ENCODE peak calls at places on chromosomes 4 and X, in six cellular contexts. D, R, X, U, Q and S are unnamed samples.
A peak's percentile ranks its signal among the peaks of the same experiment; 100 is the strongest.

GRCh38 chrX:136496359-136496767 is 1.0 kb upstream of the HTATSF1 start:
- DNase-seq in U (no peak), D (no peak), R (no peak), Q (no peak), X (no peak), S (no peak)

GRCh38 chrX:23383411-23383810 is 48.8 kb downstream of the PTCHD1 start:
- DNase-seq in D (no peak), U (no peak), X (no peak), Q (no peak), R (no peak), S (no peak)

GRCh38 chrX:150127216-150127615 is 188.9 kb upstream of the EOLA2 start:
- DNase-seq in X (no peak), U (no peak), Q (no peak), R (no peak), D (no peak), S (no peak)

GRCh38 chrX:123310112-123310511 is 126.0 kb downstream of the GRIA3 start:
- DNase-seq in Q (no peak), X (no peak), D (no peak), U (no peak), R (no peak), S (no peak)

GRCh38 chrX:7145454-7145853 is 2.1 kb upstream of the STS start:
- DNase-seq in X (no peak), Q (no peak), U (peak; percentile 1), R (no peak), D (no peak), S (no peak)

GRCh38 chr4:82528074-82528473 is 33.7 kb downstream of the TMEM150C start:
- DNase-seq in R (no peak), U (no peak), X (no peak), D (no peak), Q (no peak), S (no peak)

GRCh38 chr4:110198472-110199419 is at the start of gene ELOVL6:
- DNase-seq in Q (peak; percentile 94), U (peak; percentile 50), X (no peak), R (peak; percentile 54), D (peak; percentile 63), S (no peak)

GRCh38 chr4:110270492-110271197 is 72.2 kb upstream of the ELOVL6 start:
- DNase-seq in Q (no peak), R (no peak), U (no peak), D (no peak), X (no peak), S (no peak)

GRCh38 chrX:112941209-112941788 is 100.7 kb upstream of the AMOT start:
- DNase-seq in R (no peak), Q (no peak), X (no peak), D (no peak), U (no peak), S (no peak)

GRCh38 chrX:129403974-129404669 is 119.2 kb downstream of the SMARCA1 start:
- DNase-seq in Q (no peak), R (no peak), D (no peak), U (no peak), X (no peak), S (no peak)

DNA sequence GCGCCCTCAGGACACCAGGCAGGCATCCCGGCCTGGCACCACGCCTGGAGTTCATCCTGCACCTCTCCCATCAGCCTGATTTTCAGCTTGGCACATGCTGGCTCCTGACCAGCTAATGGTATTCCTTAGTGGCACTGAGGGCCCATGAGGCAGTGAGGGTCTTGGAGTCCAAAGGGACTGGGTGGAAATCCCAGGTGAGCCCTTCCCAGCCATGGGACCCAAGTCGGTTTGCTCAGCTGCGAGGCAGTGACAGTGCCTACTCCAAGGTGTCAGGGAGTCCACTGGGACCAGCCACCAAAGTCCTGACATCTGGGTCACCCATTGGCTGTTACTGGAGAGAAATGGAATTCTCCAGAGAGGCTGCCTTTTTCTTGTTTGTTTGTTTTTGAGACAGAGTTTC is 4.9 kb downstream of the SSR4 start:
- DNase-seq in D (no peak), X (no peak), U (no peak), R (no peak), Q (no peak), S (no peak)
- H3K9me3 ChIP-seq in D (no peaks in the 10 kb centered on the region), X (no peaks in the 10 kb centered on the region), U (no peaks in the 10 kb centered on the region), R (no peaks in the 10 kb centered on the region), Q (no peaks in the 10 kb centered on the region), S (no peaks in the 10 kb centered on the region)

GRCh38 chr4:175411251-175411650 is 400.8 kb downstream of the GPM6A start:
- DNase-seq in R (no peak), U (no peak), X (no peak), D (no peak), Q (no peak), S (no peak)

GRCh38 chr4:175405961-175406360 is 406.1 kb downstream of the GPM6A start:
- DNase-seq in X (no peak), R (no peak), Q (no peak), D (no peak), U (no peak), S (no peak)
- H3K9me3 ChIP-seq in X (no peaks in the 10 kb centered on the region), R (peaks cover 5% of the 10 kb centered on the region), Q (no peaks in the 10 kb centered on the region), D (no peaks in the 10 kb centered on the region), U (no peaks in the 10 kb centered on the region), S (no peaks in the 10 kb centered on the region)

DNA sequence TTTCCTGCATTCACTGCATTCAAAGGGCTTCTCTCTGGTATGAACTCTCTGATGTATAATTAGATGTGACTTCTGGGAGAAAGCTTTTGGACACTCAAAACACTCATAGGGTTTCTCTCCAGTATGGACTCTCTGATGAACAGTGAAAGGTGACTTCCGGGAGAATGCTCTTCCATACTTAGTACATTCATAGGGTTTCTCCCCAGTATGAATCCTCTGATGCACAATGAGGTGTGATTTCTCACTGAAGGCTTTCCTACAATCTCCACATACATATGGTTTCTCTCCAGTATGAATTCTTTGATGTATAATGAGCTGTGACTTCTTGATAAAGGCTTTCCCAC is 12.2 kb downstream of the ZNF630 start:
- DNase-seq in X (no peak), D (no peak), Q (no peak), U (no peak), R (no peak), S (no peak)
- H3K9me3 ChIP-seq in X (peaks cover 5% of the 10 kb centered on the region), D (no peaks in the 10 kb centered on the region), Q (peaks cover 2% of the 10 kb centered on the region), U (no peaks in the 10 kb centered on the region), R (peaks cover 23% of the 10 kb centered on the region), S (peaks cover 2% of the 10 kb centered on the region)

GRCh38 chr4:253936-254756 is 51.1 kb downstream of the ZNF732 start:
- DNase-seq in R (no peak), X (no peak), D (no peak), Q (no peak), U (no peak), S (no peak)
- H3K9me3 ChIP-seq in R (peaks cover 100% of the 10 kb centered on the region), X (peaks cover 24% of the 10 kb centered on the region), D (no peaks in the 10 kb centered on the region), Q (peaks cover 17% of the 10 kb centered on the region), U (no peaks in the 10 kb centered on the region), S (peaks cover 22% of the 10 kb centered on the region)

GRCh38 chr4:2104556-2105345 is 45.6 kb downstream of the NAT8L start:
- DNase-seq in D (no peak), R (no peak), U (no peak), Q (no peak), X (no peak), S (no peak)
- H3K9me3 ChIP-seq in D (no peaks in the 10 kb centered on the region), R (peaks cover 23% of the 10 kb centered on the region), U (no peaks in the 10 kb centered on the region), Q (peaks cover 13% of the 10 kb centered on the region), X (no peaks in the 10 kb centered on the region), S (no peaks in the 10 kb centered on the region)

GRCh38 chrX:44232100-44232499 is 111.4 kb downstream of the EFHC2 start:
- DNase-seq in U (no peak), Q (no peak), R (no peak), X (no peak), D (no peak), S (no peak)
- H3K9me3 ChIP-seq in U (no peaks in the 10 kb centered on the region), Q (no peaks in the 10 kb centered on the region), R (no peaks in the 10 kb centered on the region), X (no peaks in the 10 kb centered on the region), D (no peaks in the 10 kb centered on the region), S (no peaks in the 10 kb centered on the region)

GRCh38 chr4:158297866-158298265 is 87.6 kb downstream of the TMEM144 start:
- DNase-seq in R (no peak), Q (no peak), U (no peak), D (no peak), X (no peak), S (no peak)
- H3K9me3 ChIP-seq in R (peaks cover 6% of the 10 kb centered on the region), Q (no peaks in the 10 kb centered on the region), U (no peaks in the 10 kb centered on the region), D (no peaks in the 10 kb centered on the region), X (no peaks in the 10 kb centered on the region), S (no peaks in the 10 kb centered on the region)